ENCODE peak calls at places on chromosome 5, in eight cellular contexts. G is Peyer's patch; I is cardiac muscle cell; C is heart right ventricle; S is psoas muscle; A is H9; N is CD4-positive, CD25-positive, alpha-beta regulatory T cell; H is left lung. W is an unnamed sample. For H3K9me3, the result is how much of the 10 kb centered on the place peaks cover.

GRCh38 chr5:74072646-74073045 is 446.6 kb downstream of the ARHGEF28 start:
- DNase-seq in G (no peak), I (peak), C (no peak), S (no peak), A (no peak), N (no peak), H (no peak), W (no peak)

GRCh38 chr5:59600153-59600552 is 293.4 kb downstream of the PDE4D start:
- DNase-seq in G (no peak), I (no peak), C (no peak), S (no peak), A (no peak), N (no peak), H (no peak), W (no peak)

GRCh38 chr5:67528953-67529352 is 332.4 kb upstream of the CD180 start:
- DNase-seq in G (no peak), I (no peak), C (no peak), S (no peak), A (no peak), N (no peak), H (no peak), W (no peak)

GRCh38 chr5:172648755-172649154 is 7.7 kb downstream of the NEURL1B start:
- DNase-seq in G (no peak), I (no peak), C (no peak), S (no peak), A (no peak), N (no peak), H (no peak), W (no peak)

GRCh38 chr5:170986598-170986997 is 124.8 kb downstream of the RANBP17 start:
- DNase-seq in G (no peak), I (peak), C (no peak), S (no peak), A (no peak), N (peak), H (no peak), W (no peak)

GRCh38 chr5:126811515-126812198 is 34.7 kb downstream of the LMNB1 start:
- DNase-seq in G (no peak), I (peak), C (no peak), S (no peak), A (no peak), N (peak), H (no peak), W (no peak)

GRCh38 chr5:74063821-74064598 is 438.0 kb downstream of the ARHGEF28 start:
- DNase-seq in G (no peak), I (peak), C (no peak), S (no peak), A (no peak), N (no peak), H (no peak), W (no peak)

GRCh38 chr5:180718810-180719453 is 20.9 kb downstream of the OR2Y1 start:
- DNase-seq in G (no peak), I (peak), C (no peak), S (no peak), A (no peak), N (peak), H (no peak), W (no peak)

GRCh38 chr5:73291873-73292272 is 118.9 kb downstream of the TMEM174 start:
- DNase-seq in G (no peak), I (no peak), C (no peak), S (no peak), A (no peak), N (no peak), H (no peak), W (no peak)

GRCh38 chr5:2330731-2331130 is 420.7 kb downstream of the IRX2 start:
- DNase-seq in G (no peak), I (no peak), C (no peak), S (no peak), A (no peak), N (no peak), H (no peak), W (no peak)

GRCh38 chr5:24693609-24694008 is 48.8 kb upstream of the CDH10 start:
- DNase-seq in G (no peak), I (no peak), C (no peak), S (no peak), A (no peak), N (no peak), H (no peak), W (no peak)

GRCh38 chr5:68884893-68885292 is 208.9 kb upstream of the SLC30A5 start:
- DNase-seq in G (no peak), I (peak), C (no peak), S (no peak), A (no peak), N (peak), H (no peak), W (no peak)

GRCh38 chr5:37121465-37121864 is 127.7 kb downstream of the CPLANE1 start:
- DNase-seq in G (no peak), I (peak), C (no peak), S (no peak), A (no peak), N (no peak), H (no peak), W (no peak)

GRCh38 chr5:60668715-60669304 is 31.2 kb downstream of the DEPDC1B start:
- DNase-seq in G (no peak), I (peak), C (no peak), S (no peak), A (no peak), N (peak), H (no peak), W (no peak)

GRCh38 chr5:148790545-148791333 is 35.7 kb upstream of the ADRB2 start:
- DNase-seq in G (no peak), I (no peak), C (no peak), S (no peak), A (no peak), N (no peak), H (no peak), W (no peak)

GRCh38 chr5:103014983-103015382 is 105.0 kb downstream of the GIN1 start:
- DNase-seq in G (no peak), I (peak), C (no peak), S (no peak), A (no peak), N (no peak), H (no peak), W (no peak)

GRCh38 chr5:137995077-137995746 is 37.7 kb downstream of the FAM13B start:
- DNase-seq in G (no peak), I (peak), C (no peak), S (no peak), A (no peak), N (no peak), H (no peak), W (no peak)

GRCh38 chr5:55868846-55869245 is 17.7 kb downstream of the IL31RA start:
- DNase-seq in G (no peak), I (peak), C (no peak), S (peak), A (no peak), N (no peak), H (no peak), W (no peak)

GRCh38 chr5:168443950-168444700 is 42.1 kb upstream of the RARS1 start:
- DNase-seq in G (no peak), I (peak), C (no peak), S (no peak), A (no peak), N (no peak), H (no peak), W (no peak)

GRCh38 chr5:57181151-57181550 is 7.3 kb downstream of the GPBP1 start:
- DNase-seq in G (no peak), I (no peak), C (no peak), S (no peak), A (no peak), N (peak), H (no peak), W (no peak)

GRCh38 chr5:55763736-55764420 is 26.0 kb downstream of the DDX4 start:
- DNase-seq in G (no peak), I (no peak), C (no peak), S (no peak), A (no peak), N (peak), H (no peak), W (no peak)

GRCh38 chr5:74953961-74954720 is 88.0 kb upstream of the FAM169A start:
- DNase-seq in G (peak), I (peak), C (no peak), S (no peak), A (no peak), N (no peak), H (no peak), W (no peak)

GRCh38 chr5:81401266-81401665 is 7.3 kb upstream of the ACOT12 start:
- DNase-seq in G (no peak), I (no peak), C (no peak), S (no peak), A (no peak), N (no peak), H (no peak), W (no peak)

GRCh38 chr5:168354397-168354796 is 63.0 kb downstream of the WWC1 start:
- DNase-seq in G (no peak), I (no peak), C (no peak), S (no peak), A (no peak), N (no peak), H (no peak), W (no peak)

GRCh38 chr5:134046801-134047707 is 42.3 kb upstream of the VDAC1 start:
- DNase-seq in G (no peak), I (no peak), C (no peak), S (no peak), A (peak), N (no peak), H (no peak), W (no peak)

GRCh38 chr5:145793574-145793973 is 41.6 kb downstream of the PRELID2 start:
- DNase-seq in G (no peak), I (no peak), C (no peak), S (no peak), A (no peak), N (no peak), H (no peak), W (no peak)

GRCh38 chr5:159478950-159479349 is 148.7 kb upstream of the IL12B start:
- DNase-seq in G (no peak), I (no peak), C (no peak), S (no peak), A (no peak), N (no peak), H (no peak), W (no peak)

GRCh38 chr5:119063579-119064379 is 7.1 kb upstream of the DMXL1 start:
- DNase-seq in G (no peak), I (peak), C (no peak), S (no peak), A (no peak), N (peak), H (no peak), W (no peak)

GRCh38 chr5:75335952-75336624 is 932 bp upstream of the HMGCR start:
- DNase-seq in G (peak), I (peak), C (no peak), S (no peak), A (no peak), N (peak), H (no peak), W (no peak)

GRCh38 chr5:125199968-125200841 is 453.8 kb upstream of the ZNF608 start:
- DNase-seq in G (peak), I (peak), C (no peak), S (no peak), A (peak), N (no peak), H (peak), W (no peak)

GRCh38 chr5:150931368-150931965 is 26.7 kb upstream of the ZNF300 start:
- DNase-seq in G (no peak), I (peak), C (no peak), S (no peak), A (no peak), N (no peak), H (no peak), W (no peak)
- H3K9me3 ChIP-seq in G (under half), I (under half), C (under half), S (half or more), A (half or more), N (half or more), H (half or more), W (under half)

DNA sequence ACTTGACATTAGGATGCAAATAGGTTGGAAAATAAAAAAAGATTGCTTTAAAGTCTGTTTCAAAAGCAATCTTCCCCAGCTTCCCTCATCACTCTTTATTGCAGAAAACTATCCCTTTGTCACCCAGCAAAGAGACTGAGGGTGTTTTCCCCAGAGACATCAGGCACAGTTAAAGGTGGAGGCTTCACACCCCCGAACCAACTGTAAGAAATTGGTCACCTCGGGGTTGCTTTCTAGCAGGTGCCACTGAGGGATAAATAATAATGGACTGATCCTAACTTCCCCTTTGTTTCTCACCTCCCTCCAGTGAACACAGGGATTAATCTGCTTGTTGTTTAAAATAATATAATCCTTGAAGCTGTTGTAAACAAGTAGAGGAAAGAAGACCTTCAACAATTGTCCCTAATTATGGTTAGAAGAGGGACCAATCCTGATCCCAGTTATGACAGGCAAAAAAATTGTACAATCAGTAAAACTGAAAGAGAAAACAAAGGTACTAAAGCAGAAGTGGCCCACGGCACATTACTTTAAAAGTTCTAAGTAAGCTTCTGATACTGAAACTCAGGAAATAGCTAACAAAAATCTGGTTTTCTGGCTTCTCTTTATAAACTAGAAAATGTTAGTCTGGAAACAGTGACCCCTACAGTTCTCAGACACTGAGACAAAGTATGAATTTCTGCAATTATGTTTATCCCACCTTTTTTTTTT is 6.6 kb upstream of the PCSK1 start:
- DNase-seq in G (no peak), I (peak), C (no peak), S (no peak), A (no peak), N (peak), H (no peak), W (no peak)
- H3K9me3 ChIP-seq in G (under half), I (under half), C (under half), S (under half), A (under half), N (under half), H (under half), W (under half)

DNA sequence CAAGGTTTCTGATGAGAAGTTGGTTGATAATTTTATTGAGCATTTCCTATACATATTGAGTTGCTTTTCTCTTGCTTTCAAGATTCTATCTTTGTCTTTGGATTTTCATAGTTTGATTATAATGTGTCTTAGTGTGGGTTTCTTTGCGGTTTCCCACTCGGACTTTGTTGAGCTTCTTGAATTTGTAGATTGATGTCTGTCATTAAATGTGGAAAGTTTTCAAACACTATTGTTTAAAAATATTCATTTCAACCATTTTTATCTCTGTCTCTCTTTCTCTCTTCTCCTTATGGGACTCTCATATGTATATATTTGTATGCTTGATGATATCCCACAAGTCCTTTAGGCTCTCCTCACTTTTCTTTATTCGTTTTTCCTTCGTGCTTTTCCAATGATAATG is 18.5 kb upstream of the PCDHA1 start:
- DNase-seq in G (no peak), I (no peak), C (no peak), S (no peak), A (no peak), N (no peak), H (no peak), W (no peak)
- H3K9me3 ChIP-seq in G (under half), I (under half), C (under half), S (half or more), A (under half), N (half or more), H (half or more), W (under half)

GRCh38 chr5:179115307-179115706 is 55.1 kb downstream of the ZNF354C start:
- DNase-seq in G (no peak), I (no peak), C (no peak), S (no peak), A (no peak), N (no peak), H (no peak), W (no peak)

GRCh38 chr5:179113143-179113530 is 53.0 kb downstream of the ZNF354C start:
- DNase-seq in G (peak), I (no peak), C (no peak), S (no peak), A (no peak), N (no peak), H (no peak), W (no peak)

GRCh38 chr5:179115845-179116524 is 55.8 kb downstream of the ZNF354C start:
- DNase-seq in G (peak), I (no peak), C (no peak), S (no peak), A (no peak), N (no peak), H (no peak), W (no peak)

GRCh38 chr5:179113945-179114641 is 53.9 kb downstream of the ZNF354C start:
- DNase-seq in G (peak), I (no peak), C (no peak), S (no peak), A (no peak), N (no peak), H (no peak), W (no peak)

DNA sequence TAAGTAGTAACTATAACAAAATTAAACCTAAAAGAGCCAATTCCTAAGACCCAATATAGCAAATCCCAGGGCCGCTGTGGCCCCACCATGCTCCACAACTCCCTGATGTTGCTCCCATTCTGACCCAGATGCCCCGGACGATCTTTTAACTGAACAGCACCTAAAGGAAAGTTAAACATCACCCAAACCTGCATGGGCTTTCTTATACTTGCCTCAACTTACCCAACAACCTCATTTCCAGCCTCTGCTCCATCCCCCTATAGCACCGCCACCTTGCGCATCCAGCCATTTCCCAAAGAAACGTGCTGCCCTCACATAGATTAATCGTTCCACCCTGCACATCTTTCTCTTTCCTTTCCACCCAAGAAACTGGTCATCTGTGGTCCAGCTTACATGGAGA is 54.6 kb downstream of the ZNF354C start:
- DNase-seq in G (no peak), I (no peak), C (no peak), S (no peak), A (no peak), N (no peak), H (no peak), W (no peak)
- H3K9me3 ChIP-seq in G (under half), I (under half), C (under half), S (under half), A (under half), N (under half), H (half or more), W (under half)

GRCh38 chr5:147515269-147515668 is 5.4 kb upstream of the DPYSL3 start:
- DNase-seq in G (no peak), I (no peak), C (no peak), S (no peak), A (no peak), N (no peak), H (no peak), W (no peak)

GRCh38 chr5:147510885-147511284 is 1.0 kb upstream of the DPYSL3 start:
- DNase-seq in G (no peak), I (no peak), C (no peak), S (no peak), A (no peak), N (no peak), H (no peak), W (no peak)

GRCh38 chr5:147509710-147510651 is at the start of gene DPYSL3:
- DNase-seq in G (peak), I (peak), C (peak), S (peak), A (peak), N (no peak), H (peak), W (no peak)

GRCh38 chr5:147509041-147509709 is 693 bp downstream of the DPYSL3 start:
- DNase-seq in G (no peak), I (peak), C (peak), S (peak), A (peak), N (no peak), H (peak), W (no peak)

GRCh38 chr5:147512640-147513334 is 2.9 kb upstream of the DPYSL3 start:
- DNase-seq in G (no peak), I (no peak), C (no peak), S (no peak), A (no peak), N (no peak), H (no peak), W (no peak)
- H3K9me3 ChIP-seq in G (under half), I (under half), C (under half), S (under half), A (under half), N (under half), H (under half), W (under half)

DNA sequence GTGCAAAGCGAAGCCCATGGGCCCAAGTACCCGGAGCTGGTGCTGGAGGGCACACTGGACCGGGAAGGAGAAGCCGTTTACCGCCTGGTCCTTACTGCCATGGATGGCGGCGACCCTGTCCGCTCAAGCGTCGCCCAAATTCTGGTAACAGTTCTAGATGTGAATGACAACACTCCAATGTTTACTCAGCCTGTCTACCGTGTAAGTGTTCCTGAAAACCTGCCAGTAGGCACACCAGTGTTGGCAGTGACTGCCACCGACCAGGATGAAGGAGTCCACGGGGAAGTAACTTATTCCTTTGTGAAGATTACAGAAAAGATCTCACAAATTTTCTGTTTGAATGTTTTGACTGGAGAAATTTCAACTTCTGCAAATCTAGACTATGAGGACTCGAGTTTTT is 936 bp downstream of the PCDHGA6 start:
- DNase-seq in G (no peak), I (no peak), C (no peak), S (no peak), A (no peak), N (no peak), H (no peak), W (no peak)
- H3K9me3 ChIP-seq in G (under half), I (under half), C (under half), S (under half), A (under half), N (under half), H (half or more), W (under half)

GRCh38 chr5:120435129-120435528 is 29.0 kb upstream of the PRR16 start:
- DNase-seq in G (no peak), I (no peak), C (no peak), S (no peak), A (no peak), N (no peak), H (no peak), W (no peak)

GRCh38 chr5:120442694-120443093 is 21.4 kb upstream of the PRR16 start:
- DNase-seq in G (no peak), I (no peak), C (no peak), S (no peak), A (no peak), N (no peak), H (no peak), W (no peak)

GRCh38 chr5:120432861-120433260 is 31.2 kb upstream of the PRR16 start:
- DNase-seq in G (no peak), I (no peak), C (no peak), S (no peak), A (no peak), N (no peak), H (no peak), W (no peak)

GRCh38 chr5:120436996-120437395 is 27.1 kb upstream of the PRR16 start:
- DNase-seq in G (no peak), I (no peak), C (no peak), S (no peak), A (no peak), N (no peak), H (no peak), W (no peak)
- H3K9me3 ChIP-seq in G (under half), I (under half), C (under half), S (under half), A (under half), N (under half), H (under half), W (under half)

GRCh38 chr5:39951070-39951469 is 526.3 kb upstream of the DAB2 start:
- DNase-seq in G (no peak), I (no peak), C (no peak), S (no peak), A (no peak), N (no peak), H (no peak), W (no peak)

GRCh38 chr5:39955156-39955555 is 530.4 kb upstream of the DAB2 start:
- DNase-seq in G (no peak), I (no peak), C (no peak), S (no peak), A (no peak), N (no peak), H (no peak), W (no peak)
- H3K9me3 ChIP-seq in G (under half), I (under half), C (under half), S (under half), A (under half), N (under half), H (under half), W (under half)